ENCODE peak calls at places on chromosomes 1 and 21, in nine cellular contexts. V, L, T, A, C, X, M, K and D are unnamed samples.

GRCh38 chr1:178271471-178271870 is 177.6 kb downstream of the RASAL2 start:
- DNase-seq in K (no peak), X (no peak), C (no peak), M (no peak), L (no peak), T (no peak), V (no peak), A (no peak), D (no peak)

GRCh38 chr1:17588048-17588781 is 48.7 kb downstream of the ARHGEF10L start:
- DNase-seq in V (no peak), C (no peak), L (peak), K (no peak), M (peak), X (no peak), A (peak), T (no peak), D (peak)

GRCh38 chr21:33874161-33874560 is 41.4 kb downstream of the ATP5PO start:
- DNase-seq in A (no peak), C (no peak), X (no peak), M (no peak), V (no peak), L (no peak), K (no peak), T (no peak), D (no peak)

GRCh38 chr1:168628807-168629206 is 52.4 kb downstream of the XCL1 start:
- DNase-seq in X (no peak), T (no peak), L (no peak), A (no peak), C (no peak), M (no peak), V (peak), K (peak), D (no peak)

GRCh38 chr1:201503397-201504176 is 3.3 kb downstream of the CSRP1 start:
- DNase-seq in T (no peak), K (no peak), V (peak), X (peak), C (peak), A (peak), M (peak), L (no peak), D (no peak)

GRCh38 chr21:35237287-35237686 is 188.2 kb upstream of the RUNX1 start:
- DNase-seq in V (no peak), L (no peak), M (no peak), K (no peak), A (no peak), X (no peak), C (no peak), T (no peak), D (no peak)

GRCh38 chr1:147723691-147724323 is 36.6 kb downstream of the GJA5 start:
- DNase-seq in L (peak), V (peak), T (peak), A (peak), M (peak), C (peak), X (peak), K (peak), D (peak)

GRCh38 chr1:20481158-20481617 is 4.8 kb downstream of the CAMK2N1 start:
- DNase-seq in A (no peak), V (no peak), M (peak), L (no peak), X (no peak), C (no peak), K (no peak), T (no peak), D (no peak)

GRCh38 chr1:150609726-150610125 is 19.7 kb downstream of the ENSA start:
- DNase-seq in M (no peak), L (no peak), A (no peak), C (peak), K (no peak), T (no peak), V (no peak), X (no peak), D (no peak)

DNA sequence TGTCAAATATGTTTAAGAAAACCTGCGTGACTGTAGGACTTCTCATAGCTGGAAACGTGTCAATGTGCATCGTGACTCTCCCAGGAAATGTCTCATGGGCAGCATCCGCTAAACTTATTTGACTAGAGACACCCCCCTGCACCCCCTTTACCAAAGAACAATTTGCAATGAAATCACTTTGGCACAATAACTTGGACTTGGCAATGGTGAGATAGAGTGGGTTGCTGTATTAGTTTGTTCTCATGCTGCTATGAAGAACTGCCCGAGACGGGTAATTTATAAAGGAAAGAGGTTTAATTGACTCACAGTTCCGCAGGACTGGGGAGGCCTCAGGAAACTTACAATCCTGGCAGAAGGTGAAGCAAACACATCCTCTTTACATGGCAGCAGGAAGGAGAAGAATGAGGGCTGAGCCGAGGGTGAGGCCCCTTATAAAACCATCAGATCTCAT is 13.8 kb downstream of the CLDN14 start:
- DNase-seq in A (no peak), M (no peak), K (no peak), X (no peak), T (no peak), C (peak), L (no peak), V (no peak), D (no peak)
- TF ChIP-seq MAX in A (no peak), M (no peak), K (no peak), X (no peak), T (no peak), C (no peak), L (no peak), V (no peak), D (no peak)

GRCh38 chr1:42761567-42761966 is 5.3 kb downstream of the P3H1 start:
- DNase-seq in T (no peak), C (no peak), V (no peak), M (no peak), X (no peak), A (no peak), K (no peak), L (no peak), D (no peak)

GRCh38 chr1:42758641-42759040 is 8.2 kb downstream of the P3H1 start:
- DNase-seq in A (no peak), L (no peak), X (no peak), K (no peak), T (no peak), V (no peak), C (no peak), M (no peak), D (no peak)

GRCh38 chr1:42756956-42757891 is 9.6 kb downstream of the P3H1 start:
- DNase-seq in K (peak), A (no peak), L (peak), M (peak), X (no peak), C (peak), V (peak), T (peak), D (peak)

GRCh38 chr1:42757892-42758275 is 8.9 kb downstream of the P3H1 start:
- DNase-seq in L (no peak), A (no peak), C (no peak), X (no peak), V (no peak), K (no peak), T (no peak), M (no peak), D (no peak)

DNA sequence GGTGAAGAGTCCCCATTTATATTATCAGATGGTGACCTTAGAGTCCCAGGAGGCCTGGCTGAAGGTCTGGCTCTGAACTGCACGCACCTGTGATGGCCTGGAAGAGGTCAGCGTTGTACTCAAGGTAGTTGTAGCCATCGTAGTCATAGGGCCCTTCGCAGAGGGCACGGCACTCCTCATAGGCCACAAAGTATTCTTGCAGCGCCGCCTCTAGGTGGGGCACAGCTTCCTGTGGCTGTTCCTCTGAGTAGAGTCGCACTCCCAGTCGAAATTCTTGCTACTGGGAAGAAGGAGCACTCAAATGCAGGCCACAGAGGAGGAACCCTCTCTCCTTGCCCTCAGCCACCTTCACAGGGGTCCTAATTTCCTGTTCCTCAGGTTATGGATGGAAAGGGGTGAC is 7.7 kb downstream of the P3H1 start:
- DNase-seq in K (no peak), X (no peak), T (no peak), L (no peak), M (no peak), C (no peak), A (peak), V (no peak), D (no peak)
- TF ChIP-seq MAX in K (no peak), X (no peak), T (no peak), L (no peak), M (no peak), C (no peak), A (no peak), V (no peak), D (no peak)

GRCh38 chr1:236552901-236553300 is 29.1 kb downstream of the LGALS8 start:
- DNase-seq in X (no peak), A (no peak), V (no peak), T (no peak), L (no peak), M (no peak), K (no peak), C (no peak), D (no peak)
- TF ChIP-seq MAX in X (no peak), A (no peak), V (no peak), T (no peak), L (no peak), M (no peak), K (no peak), C (no peak), D (no peak)

GRCh38 chr1:113692342-113692741 is 66.9 kb downstream of the PHTF1 start:
- DNase-seq in K (no peak), X (no peak), L (no peak), M (no peak), A (no peak), T (no peak), V (no peak), C (no peak), D (no peak)
- TF ChIP-seq MAX in K (no peak), X (no peak), L (no peak), M (no peak), A (no peak), T (no peak), V (no peak), C (no peak), D (no peak)

DNA sequence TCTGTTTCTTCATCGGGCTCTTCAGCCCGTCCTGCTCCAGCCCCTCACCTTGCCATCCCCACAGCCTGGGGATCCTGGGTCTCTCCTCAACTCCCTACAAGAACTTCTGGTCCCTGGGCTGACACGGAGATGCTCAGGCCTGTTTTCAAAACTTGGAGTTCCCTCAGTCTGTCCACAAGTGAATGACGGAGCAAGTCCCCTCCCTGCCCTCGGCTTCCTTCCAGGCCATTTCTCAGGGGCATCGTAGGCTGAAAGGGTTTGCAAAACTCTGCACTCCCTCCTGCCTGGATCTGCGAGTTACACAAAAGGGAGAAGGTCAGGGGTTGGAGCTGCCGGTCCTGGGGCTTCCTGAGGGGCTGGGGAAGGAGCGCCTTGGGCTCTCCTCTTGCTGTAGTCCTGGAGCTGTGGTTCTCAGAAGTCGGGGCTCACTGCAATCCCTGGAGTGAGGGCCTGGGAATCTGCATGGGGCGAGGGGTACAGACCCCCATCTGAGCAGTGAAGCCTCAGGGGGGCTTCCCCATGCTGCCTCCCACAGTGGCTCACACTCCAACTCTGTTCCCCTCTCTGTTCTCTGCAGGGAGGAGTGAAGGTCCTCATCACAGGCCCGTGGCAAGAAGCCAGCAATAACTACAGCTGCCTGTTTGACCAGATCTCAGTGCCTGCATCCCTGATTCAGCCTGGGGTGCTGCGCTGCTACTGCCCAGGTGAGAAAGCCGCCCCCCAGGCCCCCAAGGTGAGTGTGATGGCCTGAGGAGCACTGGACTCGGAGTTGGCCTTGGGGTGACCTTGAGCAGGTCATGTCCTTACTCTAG is 100.6 kb upstream of the VAMP3 start:
- DNase-seq in X (no peak), C (no peak), V (no peak), K (no peak), M (no peak), T (no peak), A (no peak), L (no peak), D (no peak)
- TF ChIP-seq MAX in X (no peak), C (no peak), V (no peak), K (no peak), M (no peak), T (no peak), A (no peak), L (no peak), D (no peak)